ENCODE peak calls at places on chromosome 15, in eight cellular contexts. K is ACHN, M is A172, Q is KG1, G is brain pericyte, V is dorsolateral prefrontal cortex, X is AG04450, S is ovary. I is an unnamed sample.

GRCh38 chr15:40104296-40104864 is 4.3 kb downstream of the BMF start:
- DNase-seq in K (no peak), M (no peak), Q (no peak), G (no peak), V (no peak), X (no peak), S (no peak), I (no peak)

GRCh38 chr15:37638139-37638538 is 296.3 kb upstream of the TMCO5A start:
- DNase-seq in K (no peak), M (no peak), Q (no peak), G (no peak), V (no peak), X (no peak), S (no peak), I (no peak)

GRCh38 chr15:98648654-98649537 is 557 bp downstream of the IGF1R start:
- DNase-seq in K (peak), M (peak), Q (no peak), G (no peak), V (peak), X (no peak), S (peak), I (no peak)

GRCh38 chr15:65529754-65530317 is 427 bp upstream of the HACD3 start:
- DNase-seq in K (no peak), M (no peak), Q (no peak), G (no peak), V (no peak), X (no peak), S (no peak), I (no peak)

GRCh38 chr15:63349156-63349555 is 32.5 kb downstream of the CA12 start:
- DNase-seq in K (no peak), M (no peak), Q (no peak), G (no peak), V (no peak), X (no peak), S (no peak), I (no peak)

GRCh38 chr15:35393403-35393802 is 152.6 kb downstream of the DPH6 start:
- DNase-seq in K (no peak), M (peak), Q (no peak), G (no peak), V (no peak), X (no peak), S (no peak), I (no peak)

GRCh38 chr15:60973637-60974415 is 255.3 kb downstream of the RORA start:
- DNase-seq in K (no peak), M (peak), Q (no peak), G (no peak), V (no peak), X (peak), S (no peak), I (no peak)

GRCh38 chr15:40042791-40043320 is 3.9 kb upstream of the SRP14 start:
- DNase-seq in K (no peak), M (no peak), Q (no peak), G (no peak), V (no peak), X (no peak), S (no peak), I (no peak)